ENCODE peak calls at places on chromosomes 1 and 21, in five cellular contexts. T is LoVo, B is AG09319, S is Peyer's patch, K is kidney tubule cell. H is an unnamed sample.

GRCh38 chr1:219931033-219931432 is 2.7 kb upstream of the SLC30A10 start:
- DNase-seq in K (no peak), T (no peak), B (no peak), S (no peak), H (no peak)

GRCh38 chr1:214901718-214902117 is 180.8 kb upstream of the KCNK2 start:
- DNase-seq in S (no peak), B (no peak), T (no peak), K (peak), H (no peak)

GRCh38 chr1:228471762-228472398 is 15.3 kb upstream of the RNF187 start:
- DNase-seq in K (peak), T (peak), B (no peak), S (no peak), H (no peak)

GRCh38 chr1:214192825-214193643 is 87.9 kb upstream of the SMYD2 start:
- DNase-seq in B (no peak), S (no peak), K (peak), T (no peak), H (no peak)

GRCh38 chr1:16156848-16157495 is 1.1 kb upstream of the EPHA2 start:
- DNase-seq in B (no peak), K (peak), T (no peak), S (no peak), H (no peak)

GRCh38 chr1:42815938-42816599 is 853 bp upstream of the ERMAP start:
- DNase-seq in B (no peak), T (no peak), K (peak), S (no peak), H (no peak)

GRCh38 chr1:66652556-66652955 is 99.7 kb upstream of the DYNLT5 start:
- DNase-seq in S (no peak), K (no peak), T (no peak), B (no peak), H (no peak)

GRCh38 chr1:183288583-183288982 is 102.5 kb downstream of the LAMC2 start:
- DNase-seq in T (no peak), S (no peak), B (no peak), K (no peak), H (no peak)

GRCh38 chr1:52551476-52552235 is 1.2 kb downstream of the TUT4 start:
- DNase-seq in B (no peak), T (no peak), S (no peak), K (peak), H (no peak)

GRCh38 chr1:212749924-212750535 is 41.5 kb downstream of the NSL1 start:
- DNase-seq in B (peak), T (peak), K (peak), S (no peak), H (no peak)

GRCh38 chr1:223230161-223230881 is 87.3 kb upstream of the TLR5 start:
- DNase-seq in K (peak), T (peak), B (peak), S (no peak), H (no peak)

GRCh38 chr1:18711561-18712253 is 81.1 kb downstream of the PAX7 start:
- DNase-seq in K (no peak), B (no peak), S (no peak), T (no peak), H (no peak)

GRCh38 chr1:218664385-218665170 is 319.4 kb downstream of the TGFB2 start:
- DNase-seq in S (no peak), T (no peak), K (peak), B (no peak), H (no peak)

GRCh38 chr1:103561612-103562395 is 9.6 kb upstream of the AMY2B start:
- DNase-seq in T (no peak), S (no peak), B (no peak), K (no peak), H (no peak)

GRCh38 chr1:85943526-85943925 is 213.0 kb downstream of the COL24A1 start:
- DNase-seq in T (no peak), K (no peak), B (no peak), S (no peak), H (no peak)

GRCh38 chr1:16026723-16027484 is 5.1 kb downstream of the CLCNKA start:
- DNase-seq in B (no peak), S (no peak), K (no peak), T (no peak), H (no peak)

GRCh38 chr1:235430991-235431390 is 63.8 kb downstream of the TBCE start:
- DNase-seq in K (no peak), B (no peak), S (no peak), T (no peak), H (no peak)

GRCh38 chr1:2384130-2384860 is 7.1 kb downstream of the MORN1 start:
- DNase-seq in K (no peak), S (no peak), T (no peak), B (no peak), H (no peak)

GRCh38 chr1:185241127-185241526 is 75.9 kb downstream of the IVNS1ABP start:
- DNase-seq in B (no peak), S (no peak), T (no peak), K (no peak), H (no peak)

GRCh38 chr21:45964649-45965048 is 16.9 kb upstream of the COL6A1 start:
- DNase-seq in T (no peak), S (no peak), K (no peak), B (no peak), H (no peak)

H was measured in suprapubic skin.